ENCODE peak calls at places on chromosomes 1 and 21, in seven cellular contexts. One of them, this sample, is unnamed.

GRCh38 chr1:243482237-243483022 is 226.6 kb downstream of the SDCCAG8 start:
- DNase-seq in skeletal muscle cell: peak
- DNase-seq in Caki2: peak
- DNase-seq in activated CD8-positive, alpha-beta memory T cell treated with anti-CD3 and anti-CD28 coated beads for 48 hours: no peak
- DNase-seq in NCI-H345: peak
- DNase-seq in stimulated activated CD8-positive, alpha-beta memory T cell treated with anti-CD3 and anti-CD28 coated beads, Interleukin-15, amount 100 ng/mL, for 24 hours: no peak
- DNase-seq in posterior cingulate gyrus: peak
- DNase-seq in this sample: no peak

GRCh38 chr21:15614757-15615156 is 115.0 kb upstream of the USP25 start:
- DNase-seq in NCI-H345: no peak
- DNase-seq in posterior cingulate gyrus: no peak
- DNase-seq in Caki2: no peak
- DNase-seq in activated CD8-positive, alpha-beta memory T cell treated with anti-CD3 and anti-CD28 coated beads for 48 hours: no peak
- DNase-seq in skeletal muscle cell: no peak
- DNase-seq in stimulated activated CD8-positive, alpha-beta memory T cell treated with anti-CD3 and anti-CD28 coated beads, Interleukin-15, amount 100 ng/mL, for 24 hours: no peak
- DNase-seq in this sample: no peak

GRCh38 chr21:15171546-15171945 is 106.7 kb upstream of the NRIP1 start:
- DNase-seq in NCI-H345: no peak
- DNase-seq in activated CD8-positive, alpha-beta memory T cell treated with anti-CD3 and anti-CD28 coated beads for 48 hours: no peak
- DNase-seq in stimulated activated CD8-positive, alpha-beta memory T cell treated with anti-CD3 and anti-CD28 coated beads, Interleukin-15, amount 100 ng/mL, for 24 hours: no peak
- DNase-seq in skeletal muscle cell: no peak
- DNase-seq in posterior cingulate gyrus: no peak
- DNase-seq in Caki2: no peak
- DNase-seq in this sample: no peak

GRCh38 chr1:58839871-58840835 is 56.3 kb upstream of the JUN start:
- DNase-seq in NCI-H345: no peak
- DNase-seq in activated CD8-positive, alpha-beta memory T cell treated with anti-CD3 and anti-CD28 coated beads for 48 hours: no peak
- DNase-seq in posterior cingulate gyrus: no peak
- DNase-seq in skeletal muscle cell: no peak
- DNase-seq in Caki2: no peak
- DNase-seq in stimulated activated CD8-positive, alpha-beta memory T cell treated with anti-CD3 and anti-CD28 coated beads, Interleukin-15, amount 100 ng/mL, for 24 hours: no peak
- DNase-seq in this sample: no peak

GRCh38 chr1:52189898-52190480 is 48.1 kb downstream of the ZFYVE9 start:
- DNase-seq in skeletal muscle cell: no peak
- DNase-seq in Caki2: no peak
- DNase-seq in activated CD8-positive, alpha-beta memory T cell treated with anti-CD3 and anti-CD28 coated beads for 48 hours: no peak
- DNase-seq in posterior cingulate gyrus: no peak
- DNase-seq in NCI-H345: no peak
- DNase-seq in stimulated activated CD8-positive, alpha-beta memory T cell treated with anti-CD3 and anti-CD28 coated beads, Interleukin-15, amount 100 ng/mL, for 24 hours: no peak
- DNase-seq in this sample: no peak

GRCh38 chr1:213244664-213245091 is 193.6 kb downstream of the RPS6KC1 start:
- DNase-seq in Caki2: peak
- DNase-seq in skeletal muscle cell: peak
- DNase-seq in posterior cingulate gyrus: peak
- DNase-seq in activated CD8-positive, alpha-beta memory T cell treated with anti-CD3 and anti-CD28 coated beads for 48 hours: no peak
- DNase-seq in NCI-H345: peak
- DNase-seq in stimulated activated CD8-positive, alpha-beta memory T cell treated with anti-CD3 and anti-CD28 coated beads, Interleukin-15, amount 100 ng/mL, for 24 hours: no peak
- DNase-seq in this sample: no peak

GRCh38 chr1:53073899-53074311 is 11.9 kb downstream of the PODN start:
- DNase-seq in NCI-H345: no peak
- DNase-seq in Caki2: no peak
- DNase-seq in skeletal muscle cell: no peak
- DNase-seq in posterior cingulate gyrus: no peak
- DNase-seq in stimulated activated CD8-positive, alpha-beta memory T cell treated with anti-CD3 and anti-CD28 coated beads, Interleukin-15, amount 100 ng/mL, for 24 hours: no peak
- DNase-seq in activated CD8-positive, alpha-beta memory T cell treated with anti-CD3 and anti-CD28 coated beads for 48 hours: no peak
- DNase-seq in this sample: no peak

GRCh38 chr1:34869754-34870153 is 10.2 kb upstream of the SMIM12 start:
- DNase-seq in Caki2: no peak
- DNase-seq in posterior cingulate gyrus: no peak
- DNase-seq in NCI-H345: no peak
- DNase-seq in skeletal muscle cell: no peak
- DNase-seq in activated CD8-positive, alpha-beta memory T cell treated with anti-CD3 and anti-CD28 coated beads for 48 hours: no peak
- DNase-seq in stimulated activated CD8-positive, alpha-beta memory T cell treated with anti-CD3 and anti-CD28 coated beads, Interleukin-15, amount 100 ng/mL, for 24 hours: no peak
- DNase-seq in this sample: no peak

GRCh38 chr1:24906760-24907490 is 23.2 kb downstream of the RUNX3 start:
- DNase-seq in activated CD8-positive, alpha-beta memory T cell treated with anti-CD3 and anti-CD28 coated beads for 48 hours: no peak
- DNase-seq in skeletal muscle cell: no peak
- DNase-seq in Caki2: no peak
- DNase-seq in NCI-H345: no peak
- DNase-seq in posterior cingulate gyrus: no peak
- DNase-seq in stimulated activated CD8-positive, alpha-beta memory T cell treated with anti-CD3 and anti-CD28 coated beads, Interleukin-15, amount 100 ng/mL, for 24 hours: no peak
- DNase-seq in this sample: no peak

GRCh38 chr1:228088586-228089498 is 6.3 kb downstream of the ARF1 start:
- DNase-seq in Caki2: no peak
- DNase-seq in activated CD8-positive, alpha-beta memory T cell treated with anti-CD3 and anti-CD28 coated beads for 48 hours: no peak
- DNase-seq in stimulated activated CD8-positive, alpha-beta memory T cell treated with anti-CD3 and anti-CD28 coated beads, Interleukin-15, amount 100 ng/mL, for 24 hours: no peak
- DNase-seq in skeletal muscle cell: no peak
- DNase-seq in posterior cingulate gyrus: no peak
- DNase-seq in NCI-H345: no peak
- DNase-seq in this sample: no peak

GRCh38 chr1:220430059-220430458 is 97.9 kb upstream of the MARK1 start:
- DNase-seq in posterior cingulate gyrus: no peak
- DNase-seq in stimulated activated CD8-positive, alpha-beta memory T cell treated with anti-CD3 and anti-CD28 coated beads, Interleukin-15, amount 100 ng/mL, for 24 hours: no peak
- DNase-seq in NCI-H345: no peak
- DNase-seq in skeletal muscle cell: no peak
- DNase-seq in activated CD8-positive, alpha-beta memory T cell treated with anti-CD3 and anti-CD28 coated beads for 48 hours: no peak
- DNase-seq in Caki2: no peak
- DNase-seq in this sample: no peak

GRCh38 chr21:42062543-42063022 is 8.5 kb upstream of the UMODL1 start:
- DNase-seq in activated CD8-positive, alpha-beta memory T cell treated with anti-CD3 and anti-CD28 coated beads for 48 hours: peak
- DNase-seq in Caki2: no peak
- DNase-seq in NCI-H345: peak
- DNase-seq in stimulated activated CD8-positive, alpha-beta memory T cell treated with anti-CD3 and anti-CD28 coated beads, Interleukin-15, amount 100 ng/mL, for 24 hours: peak
- DNase-seq in skeletal muscle cell: no peak
- DNase-seq in posterior cingulate gyrus: no peak
- DNase-seq in this sample: no peak

GRCh38 chr1:151711044-151711800 is 5.4 kb downstream of the CELF3 start:
- DNase-seq in activated CD8-positive, alpha-beta memory T cell treated with anti-CD3 and anti-CD28 coated beads for 48 hours: no peak
- DNase-seq in NCI-H345: no peak
- DNase-seq in skeletal muscle cell: no peak
- DNase-seq in Caki2: no peak
- DNase-seq in stimulated activated CD8-positive, alpha-beta memory T cell treated with anti-CD3 and anti-CD28 coated beads, Interleukin-15, amount 100 ng/mL, for 24 hours: no peak
- DNase-seq in posterior cingulate gyrus: peak
- DNase-seq in this sample: no peak

GRCh38 chr1:223199094-223199647 is 56.1 kb upstream of the TLR5 start:
- DNase-seq in stimulated activated CD8-positive, alpha-beta memory T cell treated with anti-CD3 and anti-CD28 coated beads, Interleukin-15, amount 100 ng/mL, for 24 hours: no peak
- DNase-seq in skeletal muscle cell: no peak
- DNase-seq in posterior cingulate gyrus: no peak
- DNase-seq in NCI-H345: no peak
- DNase-seq in activated CD8-positive, alpha-beta memory T cell treated with anti-CD3 and anti-CD28 coated beads for 48 hours: no peak
- DNase-seq in Caki2: no peak
- DNase-seq in this sample: no peak

GRCh38 chr1:7526867-7527732 is 244.0 kb upstream of the VAMP3 start:
- DNase-seq in NCI-H345: no peak
- DNase-seq in activated CD8-positive, alpha-beta memory T cell treated with anti-CD3 and anti-CD28 coated beads for 48 hours: no peak
- DNase-seq in Caki2: peak
- DNase-seq in stimulated activated CD8-positive, alpha-beta memory T cell treated with anti-CD3 and anti-CD28 coated beads, Interleukin-15, amount 100 ng/mL, for 24 hours: no peak
- DNase-seq in skeletal muscle cell: no peak
- DNase-seq in posterior cingulate gyrus: no peak
- DNase-seq in this sample: no peak

GRCh38 chr21:25806053-25806452 is 71.3 kb downstream of the GABPA start:
- DNase-seq in stimulated activated CD8-positive, alpha-beta memory T cell treated with anti-CD3 and anti-CD28 coated beads, Interleukin-15, amount 100 ng/mL, for 24 hours: no peak
- DNase-seq in NCI-H345: no peak
- DNase-seq in posterior cingulate gyrus: no peak
- DNase-seq in skeletal muscle cell: no peak
- DNase-seq in Caki2: no peak
- DNase-seq in activated CD8-positive, alpha-beta memory T cell treated with anti-CD3 and anti-CD28 coated beads for 48 hours: no peak
- DNase-seq in this sample: no peak

GRCh38 chr21:44965251-44966022 is 25.6 kb downstream of the SLX9 start:
- DNase-seq in skeletal muscle cell: peak
- DNase-seq in posterior cingulate gyrus: no peak
- DNase-seq in NCI-H345: no peak
- DNase-seq in Caki2: no peak
- DNase-seq in activated CD8-positive, alpha-beta memory T cell treated with anti-CD3 and anti-CD28 coated beads for 48 hours: peak
- DNase-seq in stimulated activated CD8-positive, alpha-beta memory T cell treated with anti-CD3 and anti-CD28 coated beads, Interleukin-15, amount 100 ng/mL, for 24 hours: no peak
- DNase-seq in this sample: no peak

GRCh38 chr1:217135987-217136894 is 413.0 kb upstream of the ESRRG start:
- DNase-seq in stimulated activated CD8-positive, alpha-beta memory T cell treated with anti-CD3 and anti-CD28 coated beads, Interleukin-15, amount 100 ng/mL, for 24 hours: no peak
- DNase-seq in Caki2: no peak
- DNase-seq in skeletal muscle cell: no peak
- DNase-seq in activated CD8-positive, alpha-beta memory T cell treated with anti-CD3 and anti-CD28 coated beads for 48 hours: no peak
- DNase-seq in NCI-H345: peak
- DNase-seq in posterior cingulate gyrus: no peak
- DNase-seq in this sample: no peak

GRCh38 chr1:200668514-200669313 is 993 bp downstream of the DDX59 start:
- DNase-seq in NCI-H345: peak
- DNase-seq in skeletal muscle cell: no peak
- DNase-seq in Caki2: no peak
- DNase-seq in activated CD8-positive, alpha-beta memory T cell treated with anti-CD3 and anti-CD28 coated beads for 48 hours: no peak
- DNase-seq in stimulated activated CD8-positive, alpha-beta memory T cell treated with anti-CD3 and anti-CD28 coated beads, Interleukin-15, amount 100 ng/mL, for 24 hours: no peak
- DNase-seq in posterior cingulate gyrus: no peak
- DNase-seq in this sample: no peak

GRCh38 chr1:24688033-24688432 is 44.9 kb downstream of the SRRM1 start:
- DNase-seq in stimulated activated CD8-positive, alpha-beta memory T cell treated with anti-CD3 and anti-CD28 coated beads, Interleukin-15, amount 100 ng/mL, for 24 hours: no peak
- DNase-seq in posterior cingulate gyrus: no peak
- DNase-seq in skeletal muscle cell: no peak
- DNase-seq in NCI-H345: no peak
- DNase-seq in activated CD8-positive, alpha-beta memory T cell treated with anti-CD3 and anti-CD28 coated beads for 48 hours: no peak
- DNase-seq in Caki2: no peak
- DNase-seq in this sample: no peak

GRCh38 chr1:85278853-85279314 is 2.5 kb upstream of the BCL10 start:
- DNase-seq in skeletal muscle cell: peak
- DNase-seq in NCI-H345: no peak
- DNase-seq in activated CD8-positive, alpha-beta memory T cell treated with anti-CD3 and anti-CD28 coated beads for 48 hours: no peak
- DNase-seq in stimulated activated CD8-positive, alpha-beta memory T cell treated with anti-CD3 and anti-CD28 coated beads, Interleukin-15, amount 100 ng/mL, for 24 hours: no peak
- DNase-seq in Caki2: peak
- DNase-seq in posterior cingulate gyrus: no peak
- DNase-seq in this sample: no peak

GRCh38 chr1:84738237-84738636 is 48.0 kb upstream of the SSX2IP start:
- DNase-seq in Caki2: no peak
- DNase-seq in stimulated activated CD8-positive, alpha-beta memory T cell treated with anti-CD3 and anti-CD28 coated beads, Interleukin-15, amount 100 ng/mL, for 24 hours: no peak
- DNase-seq in posterior cingulate gyrus: no peak
- DNase-seq in skeletal muscle cell: no peak
- DNase-seq in NCI-H345: no peak
- DNase-seq in activated CD8-positive, alpha-beta memory T cell treated with anti-CD3 and anti-CD28 coated beads for 48 hours: no peak
- DNase-seq in this sample: no peak

GRCh38 chr1:212124891-212125582 is 89.5 kb downstream of the DTL start:
- DNase-seq in stimulated activated CD8-positive, alpha-beta memory T cell treated with anti-CD3 and anti-CD28 coated beads, Interleukin-15, amount 100 ng/mL, for 24 hours: no peak
- DNase-seq in Caki2: no peak
- DNase-seq in activated CD8-positive, alpha-beta memory T cell treated with anti-CD3 and anti-CD28 coated beads for 48 hours: no peak
- DNase-seq in posterior cingulate gyrus: no peak
- DNase-seq in NCI-H345: no peak
- DNase-seq in skeletal muscle cell: no peak
- DNase-seq in this sample: no peak

GRCh38 chr1:23169727-23170335 is 1.2 kb upstream of the LUZP1 start:
- DNase-seq in NCI-H345: no peak
- DNase-seq in posterior cingulate gyrus: peak
- DNase-seq in skeletal muscle cell: peak
- DNase-seq in Caki2: peak
- DNase-seq in activated CD8-positive, alpha-beta memory T cell treated with anti-CD3 and anti-CD28 coated beads for 48 hours: no peak
- DNase-seq in stimulated activated CD8-positive, alpha-beta memory T cell treated with anti-CD3 and anti-CD28 coated beads, Interleukin-15, amount 100 ng/mL, for 24 hours: no peak
- DNase-seq in this sample: peak